ENCODE peak calls at places on chromosomes 12 and 14, in eight cellular contexts. W is IMR-90, F is SK-N-SH, Z is HCT116, C is K562, H is H1, U is HepG2, B is GM12878. L is an unnamed sample.
A peak's percentile ranks its signal among the peaks of the same experiment; 100 is the strongest.

GRCh38 chr12:14514154-14514842 is 53.4 kb downstream of the PLBD1 start:
- DNase-seq in W (peak; percentile 21), F (peak; percentile 8), Z (peak; percentile 71), C (no peak), H (peak; percentile 5), U (peak; percentile 5), B (no peak), L (no peak)

GRCh38 chr12:75236206-75236605 is 26.6 kb upstream of the KCNC2 start:
- DNase-seq in W (no peak), F (no peak), Z (no peak), C (no peak), H (no peak), U (no peak), B (no peak), L (no peak)

GRCh38 chr14:79376557-79376956 is 834.7 kb downstream of the DIO2 start:
- DNase-seq in W (no peak), F (no peak), Z (no peak), C (no peak), H (no peak), U (no peak), B (no peak), L (no peak)

GRCh38 chr14:64467131-64467530 is 1.8 kb downstream of the AKAP5 start:
- DNase-seq in W (no peak), F (no peak), Z (no peak), C (no peak), H (no peak), U (no peak), B (no peak), L (no peak)

GRCh38 chr14:72948481-72949138 is 22.3 kb downstream of the DCAF4 start:
- DNase-seq in W (peak; percentile 70), F (peak; percentile 70), Z (peak; percentile 27), C (peak; percentile 47), H (no peak), U (peak; percentile 27), B (peak; percentile 11), L (peak; percentile 58)

GRCh38 chr14:69987416-69988144 is 108.4 kb downstream of the SMOC1 start:
- DNase-seq in W (no peak), F (no peak), Z (no peak), C (no peak), H (peak; percentile 33), U (no peak), B (no peak), L (no peak)

GRCh38 chr14:37673439-37673838 is 78.0 kb downstream of the TTC6 start:
- DNase-seq in W (no peak), F (no peak), Z (no peak), C (no peak), H (no peak), U (no peak), B (no peak), L (no peak)

GRCh38 chr12:120247621-120248030 is 17.9 kb downstream of the PXN start:
- DNase-seq in W (peak; percentile 77), F (no peak), Z (no peak), C (no peak), H (no peak), U (no peak), B (no peak), L (peak; percentile 53)

GRCh38 chr12:3173912-3174311 is 96.7 kb downstream of the TSPAN9 start:
- DNase-seq in W (no peak), F (no peak), Z (no peak), C (no peak), H (no peak), U (no peak), B (no peak), L (no peak)

GRCh38 chr14:95770777-95771176 is 56.9 kb upstream of the TCL1A start:
- DNase-seq in W (no peak), F (no peak), Z (no peak), C (no peak), H (no peak), U (no peak), B (no peak), L (no peak)

GRCh38 chr14:91953170-91953985 is 5.9 kb upstream of the FBLN5 start:
- DNase-seq in W (peak; percentile 59), F (no peak), Z (no peak), C (no peak), H (no peak), U (peak; percentile 27), B (no peak), L (no peak)

GRCh38 chr14:99127651-99128167 is 144.3 kb downstream of the BCL11B start:
- DNase-seq in W (no peak), F (no peak), Z (no peak), C (no peak), H (no peak), U (no peak), B (no peak), L (no peak)

GRCh38 chr12:128792398-128792797 is 31.4 kb downstream of the SLC15A4 start:
- DNase-seq in W (no peak), F (peak; percentile 35), Z (no peak), C (no peak), H (no peak), U (no peak), B (no peak), L (no peak)

GRCh38 chr14:76084374-76084773 is 67.3 kb upstream of the GPATCH2L start:
- DNase-seq in W (no peak), F (no peak), Z (no peak), C (no peak), H (no peak), U (no peak), B (no peak), L (no peak)

GRCh38 chr12:41943671-41944070 is 201.0 kb downstream of the GXYLT1 start:
- DNase-seq in W (no peak), F (no peak), Z (no peak), C (no peak), H (no peak), U (no peak), B (no peak), L (no peak)

GRCh38 chr12:31507966-31508365 is 83.0 kb downstream of the DENND5B start:
- DNase-seq in W (peak; percentile 70), F (no peak), Z (no peak), C (no peak), H (no peak), U (no peak), B (no peak), L (no peak)

GRCh38 chr12:30019386-30020140 is 235.8 kb upstream of the TMTC1 start:
- DNase-seq in W (peak; percentile 13), F (peak; percentile 1), Z (no peak), C (no peak), H (no peak), U (no peak), B (no peak), L (no peak)

GRCh38 chr14:100536721-100537700 is 50.2 kb downstream of the BEGAIN start:
- DNase-seq in W (no peak), F (peak; percentile 56), Z (no peak), C (no peak), H (no peak), U (no peak), B (no peak), L (no peak)

DNA sequence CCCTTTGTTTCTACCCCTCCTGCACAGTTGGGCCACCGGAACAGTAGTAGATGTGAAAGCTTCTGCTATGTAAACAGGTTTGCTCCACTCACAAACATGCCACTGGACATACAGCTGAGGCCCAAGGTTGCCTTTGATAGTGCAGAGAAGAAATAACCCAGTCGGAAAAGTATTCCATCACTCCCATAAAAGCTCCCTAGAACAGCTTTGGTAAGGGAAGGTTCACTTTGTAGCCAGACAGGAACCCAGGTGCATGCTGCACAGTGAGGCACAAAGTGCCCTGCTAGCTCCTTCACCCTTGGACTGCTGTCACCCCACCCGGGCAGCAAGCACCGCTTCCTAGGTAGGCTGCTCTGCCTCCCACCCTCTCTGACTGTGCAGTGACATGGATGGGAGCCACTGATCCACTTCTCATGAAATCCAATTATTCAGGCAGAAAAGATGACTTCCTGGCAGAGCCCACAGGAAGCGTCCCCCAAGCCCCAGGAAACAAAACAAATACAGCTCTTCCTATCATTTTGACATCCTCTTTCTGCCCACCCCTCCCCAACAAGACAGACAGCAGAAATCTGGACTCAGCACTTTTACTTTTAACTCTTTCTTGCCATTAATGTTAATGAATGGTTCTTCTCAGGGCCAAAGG is 100.2 kb downstream of the SRGAP1 start:
- DNase-seq in W (no peak), F (peak; percentile 44), Z (no peak), C (no peak), H (no peak), U (peak; percentile 83), B (no peak), L (no peak)
- TF ChIP-seq RAD21 in W (no peak), F (no peak), Z (no peak), C (no peak), H (no peak), U (no peak), B (no peak), L (no peak)

GRCh38 chr12:13203028-13203922 is 6.7 kb downstream of the EMP1 start:
- DNase-seq in W (no peak), F (peak; percentile 25), Z (no peak), C (no peak), H (peak; percentile 60), U (no peak), B (no peak), L (peak; percentile 55)
- TF ChIP-seq RAD21 in W (peak; percentile 7), F (peak; percentile 34), Z (peak; percentile 85), C (peak; percentile 14), H (peak; percentile 93), U (no peak), B (peak; percentile 33), L (peak; percentile 79)

GRCh38 chr14:104199266-104199665 is 60.9 kb downstream of the KIF26A start:
- DNase-seq in W (no peak), F (no peak), Z (no peak), C (no peak), H (no peak), U (no peak), B (no peak), L (no peak)

GRCh38 chr14:104202259-104203070 is 64.1 kb downstream of the KIF26A start:
- DNase-seq in W (no peak), F (peak; percentile 91), Z (no peak), C (no peak), H (no peak), U (no peak), B (no peak), L (no peak)

GRCh38 chr14:104200591-104200990 is 62.2 kb downstream of the KIF26A start:
- DNase-seq in W (no peak), F (no peak), Z (no peak), C (no peak), H (no peak), U (no peak), B (no peak), L (no peak)

GRCh38 chr14:104201496-104201895 is 63.1 kb downstream of the KIF26A start:
- DNase-seq in W (no peak), F (no peak), Z (no peak), C (no peak), H (no peak), U (no peak), B (no peak), L (no peak)

DNA sequence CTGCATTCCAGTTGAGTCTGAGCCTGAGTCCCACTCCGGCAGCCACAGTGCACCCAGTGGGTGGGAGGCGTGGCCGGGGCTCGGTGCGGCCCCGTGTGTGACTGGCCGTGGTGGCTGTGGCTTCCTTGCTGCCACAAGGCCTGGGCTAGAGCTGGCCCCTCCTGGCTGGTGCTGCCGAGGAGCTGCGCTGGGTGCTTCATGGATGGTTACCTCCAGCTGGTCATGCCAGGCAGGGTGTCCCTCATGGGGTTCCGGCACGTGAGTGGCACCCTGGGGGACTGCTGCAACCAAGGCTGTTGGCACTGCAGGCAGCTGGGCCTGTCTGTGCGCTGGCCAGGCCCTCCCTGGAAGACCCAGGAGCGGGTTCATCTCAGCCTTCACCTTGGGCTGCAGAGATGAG is 62.7 kb downstream of the KIF26A start:
- DNase-seq in W (no peak), F (no peak), Z (no peak), C (no peak), H (no peak), U (no peak), B (no peak), L (no peak)
- TF ChIP-seq RAD21 in W (no peak), F (no peak), Z (no peak), C (no peak), H (no peak), U (no peak), B (no peak), L (no peak)

GRCh38 chr14:22848391-22849164 is 12.2 kb downstream of the MMP14 start:
- DNase-seq in W (peak; percentile 92), F (peak; percentile 90), Z (no peak), C (no peak), H (no peak), U (no peak), B (no peak), L (no peak)
- TF ChIP-seq RAD21 in W (no peak), F (no peak), Z (no peak), C (no peak), H (no peak), U (no peak), B (no peak), L (no peak)